ENCODE peak calls at places on chromosomes 5 and 9, in ten cellular contexts. Y is WERI-Rb-1; V is CD8-positive, alpha-beta T cell; P is tibial nerve; C is transverse colon; L is neuronal stem cell; A is colonic mucosa; H is stomach; Q is coronary artery; F is right lobe of liver. G is an unnamed sample.

GRCh38 chr9:99192786-99193465 is 28.8 kb downstream of the ALG2 start:
- DNase-seq in Y (no peak), V (no peak), P (no peak), C (no peak), L (no peak), A (no peak), H (no peak), Q (no peak), F (no peak), G (no peak)

GRCh38 chr5:17255471-17256016 is 38.1 kb downstream of the BASP1 start:
- DNase-seq in Y (no peak), V (no peak), P (no peak), C (no peak), L (no peak), A (no peak), H (no peak), Q (no peak), F (no peak), G (no peak)

GRCh38 chr5:89128097-89128496 is 245.1 kb upstream of the MEF2C start:
- DNase-seq in Y (peak), V (no peak), P (no peak), C (no peak), L (no peak), A (no peak), H (no peak), Q (no peak), F (no peak), G (no peak)

GRCh38 chr5:168430303-168430702 is 56.0 kb upstream of the RARS1 start:
- DNase-seq in Y (no peak), V (no peak), P (no peak), C (peak), L (no peak), A (peak), H (no peak), Q (no peak), F (no peak), G (no peak)

GRCh38 chr5:181189363-181189961 is 15.5 kb downstream of the TRIM7 start:
- DNase-seq in Y (no peak), V (no peak), P (no peak), C (peak), L (no peak), A (peak), H (no peak), Q (no peak), F (no peak), G (peak)

GRCh38 chr5:15135661-15136060 is 264.1 kb upstream of the ANKH start:
- DNase-seq in Y (no peak), V (no peak), P (no peak), C (no peak), L (no peak), A (no peak), H (no peak), Q (no peak), F (no peak), G (no peak)

GRCh38 chr5:155472780-155473179 is 459.2 kb downstream of the KIF4B start:
- DNase-seq in Y (no peak), V (no peak), P (no peak), C (no peak), L (no peak), A (no peak), H (no peak), Q (no peak), F (no peak), G (no peak)

GRCh38 chr9:100580255-100580654 is 2.4 kb downstream of the CAVIN4 start:
- DNase-seq in Y (no peak), V (no peak), P (no peak), C (no peak), L (no peak), A (no peak), H (no peak), Q (no peak), F (no peak), G (no peak)

GRCh38 chr5:45695680-45696093 is 493 bp downstream of the HCN1 start:
- DNase-seq in Y (peak), V (no peak), P (no peak), C (no peak), L (no peak), A (no peak), H (no peak), Q (no peak), F (no peak), G (peak)

DNA sequence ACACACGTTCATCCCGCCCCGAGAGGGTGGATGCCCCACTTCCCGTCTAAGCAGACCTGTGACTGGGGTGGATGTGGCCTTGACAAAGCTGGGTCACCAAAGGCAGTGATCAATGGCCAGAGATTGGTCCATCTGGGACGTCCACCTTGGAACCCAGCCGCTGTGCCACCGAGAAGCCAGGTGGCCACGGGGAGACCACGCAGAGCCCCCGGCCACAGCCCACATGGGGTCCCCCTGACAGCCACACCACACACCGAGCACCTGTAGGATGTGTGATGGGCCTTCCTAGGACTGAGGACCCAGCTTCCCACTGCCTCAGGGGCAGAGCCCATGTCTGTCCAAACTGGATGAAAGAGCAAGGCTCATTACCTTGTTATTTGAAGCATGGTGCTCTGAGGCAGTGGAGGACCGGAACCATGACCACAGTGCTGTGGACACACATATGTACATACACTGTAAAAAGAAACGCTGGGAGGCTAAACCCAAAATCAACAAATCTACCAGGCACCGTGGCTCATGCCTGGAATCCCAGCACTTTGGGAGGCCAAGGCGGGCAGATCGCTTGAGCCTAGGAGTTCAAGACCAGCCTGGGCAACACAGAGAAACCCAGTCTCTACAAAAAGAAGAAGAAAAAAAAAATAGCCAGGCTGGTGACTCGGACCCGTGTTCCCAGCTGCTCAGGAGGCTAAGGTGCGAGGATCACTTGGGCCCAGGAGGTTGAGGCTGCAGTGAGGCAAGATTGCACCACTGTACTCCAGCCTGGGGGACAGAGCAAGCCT is 50.1 kb downstream of the MRPL36 start:
- DNase-seq in Y (peak), V (no peak), P (no peak), C (peak), L (no peak), A (no peak), H (no peak), Q (peak), F (no peak), G (no peak)
- H3K27ac ChIP-seq in Y (no peak), V (no peak), P (no peak), C (no peak), L (no peak), A (no peak), H (no peak), Q (no peak), F (no peak), G (no peak)

GRCh38 chr5:9047932-9048331 is 497.9 kb downstream of the SEMA5A start:
- DNase-seq in Y (no peak), V (no peak), P (no peak), C (no peak), L (no peak), A (no peak), H (no peak), Q (no peak), F (no peak), G (no peak)
- H3K27ac ChIP-seq in Y (no peak), V (no peak), P (no peak), C (no peak), L (no peak), A (no peak), H (no peak), Q (no peak), F (no peak), G (no peak)

DNA sequence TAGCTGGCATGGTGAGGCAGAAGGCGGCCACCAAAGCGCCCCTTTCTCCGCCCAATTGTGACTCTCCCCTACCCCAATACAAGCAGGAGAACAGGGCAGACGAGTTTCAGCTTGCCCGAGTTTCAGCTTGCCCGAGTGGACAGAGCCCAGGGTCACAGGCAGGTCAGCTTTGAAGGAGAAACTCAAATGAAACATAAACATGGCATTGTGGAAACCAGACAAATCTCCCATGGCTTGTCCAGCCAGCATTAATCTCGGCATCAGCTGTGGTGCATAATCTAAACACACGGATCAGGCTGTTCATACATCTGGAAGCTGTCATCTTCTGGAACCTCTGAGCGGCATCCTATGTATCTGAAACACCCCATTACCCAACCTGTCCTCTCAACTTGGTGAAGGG is 16.9 kb downstream of the PTCH1 start:
- DNase-seq in Y (peak), V (no peak), P (no peak), C (no peak), L (no peak), A (no peak), H (peak), Q (no peak), F (no peak), G (no peak)
- H3K27ac ChIP-seq in Y (no peak), V (no peak), P (no peak), C (peak), L (no peak), A (no peak), H (peak), Q (no peak), F (no peak), G (no peak)

DNA sequence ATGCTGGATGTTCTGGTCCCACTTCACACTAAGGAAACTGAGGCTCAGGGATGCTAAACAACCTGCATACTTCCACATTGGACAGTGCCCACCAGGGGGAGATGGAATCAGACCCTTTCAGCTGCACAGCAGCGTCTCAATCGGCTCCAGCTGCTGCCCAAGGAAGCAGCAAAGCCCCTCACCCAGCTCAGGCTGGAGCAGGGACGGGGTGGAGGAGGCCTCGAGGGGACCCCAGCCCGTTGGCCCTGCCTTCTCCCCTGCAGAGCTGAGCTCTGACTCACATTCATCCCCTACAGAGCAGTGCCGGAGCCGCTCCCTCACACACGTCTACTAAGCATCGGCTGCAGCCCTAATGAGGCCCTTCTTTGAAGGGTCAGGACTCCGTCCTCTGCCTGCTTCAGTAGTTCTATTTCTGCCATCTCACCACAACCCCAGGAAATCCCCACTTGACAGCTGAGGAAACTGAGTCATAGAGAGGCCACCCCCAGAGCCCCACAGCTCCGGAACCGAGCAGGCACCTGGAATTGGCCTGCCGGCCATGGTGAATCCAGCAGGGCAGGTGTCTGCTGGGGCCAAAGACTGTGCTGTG is 21.5 kb upstream of the SUSD3 start:
- DNase-seq in Y (no peak), V (no peak), P (no peak), C (no peak), L (no peak), A (no peak), H (no peak), Q (no peak), F (no peak), G (no peak)
- H3K27ac ChIP-seq in Y (no peak), V (no peak), P (no peak), C (no peak), L (no peak), A (no peak), H (no peak), Q (no peak), F (no peak), G (no peak)

GRCh38 chr5:175663191-175664184 is 5.6 kb downstream of the HRH2 start:
- DNase-seq in Y (no peak), V (no peak), P (no peak), C (no peak), L (no peak), A (no peak), H (peak), Q (no peak), F (no peak), G (peak)
- H3K27ac ChIP-seq in Y (no peak), V (no peak), P (no peak), C (no peak), L (no peak), A (no peak), H (no peak), Q (no peak), F (no peak), G (peak)

DNA sequence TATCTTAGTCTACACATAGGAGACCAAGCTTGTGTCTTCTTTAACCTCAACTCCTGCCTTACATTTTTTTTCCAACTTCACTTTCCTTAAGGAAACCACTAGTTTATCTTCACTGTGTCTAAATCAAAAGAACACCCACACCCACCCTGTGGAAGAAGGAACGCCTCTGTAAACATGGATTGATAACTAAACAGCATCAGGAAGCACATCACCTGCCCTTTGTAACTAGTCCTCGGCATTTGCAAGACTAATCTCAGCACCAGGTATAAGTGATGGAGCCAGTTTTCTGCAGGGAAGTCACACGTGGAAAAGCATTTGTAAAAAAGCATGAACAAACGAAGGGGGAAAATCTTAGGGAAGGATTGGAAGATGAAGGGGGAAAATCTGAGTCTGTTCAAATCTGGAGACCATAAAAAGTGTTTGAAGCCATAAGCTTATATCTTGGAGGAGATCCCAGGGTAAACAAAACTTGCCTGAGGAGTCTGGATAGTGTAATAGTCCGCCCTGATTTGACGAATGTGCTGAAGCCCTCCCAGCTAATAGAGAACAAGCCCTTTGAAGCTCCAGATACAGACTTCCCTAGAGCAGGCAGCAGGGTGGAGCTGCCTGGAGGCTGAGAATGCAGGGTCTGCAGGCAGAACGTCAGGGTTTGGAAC is 117.3 kb upstream of the LHFPL2 start:
- DNase-seq in Y (no peak), V (no peak), P (no peak), C (no peak), L (no peak), A (no peak), H (no peak), Q (no peak), F (no peak), G (no peak)
- H3K27ac ChIP-seq in Y (no peak), V (no peak), P (no peak), C (peak), L (no peak), A (no peak), H (no peak), Q (no peak), F (no peak), G (no peak)

DNA sequence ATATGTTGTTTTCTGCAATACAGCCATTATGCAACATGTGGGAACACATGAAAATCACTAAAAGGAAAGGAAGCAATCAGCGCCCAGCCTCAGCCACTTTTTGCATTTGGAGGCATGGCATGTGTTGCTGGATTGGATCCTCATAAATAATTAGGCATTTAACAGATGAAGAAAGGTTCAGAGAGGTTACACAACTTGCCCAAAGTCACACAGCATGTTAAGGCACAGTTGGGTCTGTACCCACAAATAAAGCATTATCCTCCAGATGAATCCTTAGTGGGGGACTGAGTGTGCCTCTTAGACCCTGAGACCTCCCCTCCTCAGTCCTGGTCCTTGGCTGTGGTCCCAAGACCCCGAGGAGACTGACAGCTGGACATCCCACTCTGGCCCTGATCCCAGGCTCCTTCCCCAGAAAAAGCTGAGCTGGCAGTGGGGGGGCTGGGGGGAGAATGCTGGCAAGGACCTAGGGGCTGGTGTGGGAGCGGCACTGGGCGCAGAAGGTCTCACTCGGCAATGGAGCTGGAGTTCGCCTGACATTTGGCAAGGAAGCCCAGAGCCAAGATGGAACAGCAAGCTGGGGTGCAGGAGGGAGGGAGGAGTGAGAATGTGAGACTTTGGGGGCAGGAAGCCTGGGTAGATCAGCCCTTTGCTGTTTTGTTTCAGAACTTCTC is 6.9 kb upstream of the AKNA start:
- DNase-seq in Y (no peak), V (no peak), P (no peak), C (no peak), L (no peak), A (no peak), H (no peak), Q (no peak), F (no peak), G (peak)
- H3K27ac ChIP-seq in Y (no peak), V (peak), P (no peak), C (peak), L (peak), A (peak), H (peak), Q (peak), F (no peak), G (peak)

GRCh38 chr5:137618476-137618875 is 117.4 kb downstream of the KLHL3 start:
- DNase-seq in Y (no peak), V (no peak), P (no peak), C (no peak), L (no peak), A (no peak), H (no peak), Q (no peak), F (no peak), G (no peak)
- H3K27ac ChIP-seq in Y (no peak), V (no peak), P (no peak), C (no peak), L (no peak), A (no peak), H (no peak), Q (no peak), F (no peak), G (no peak)

DNA sequence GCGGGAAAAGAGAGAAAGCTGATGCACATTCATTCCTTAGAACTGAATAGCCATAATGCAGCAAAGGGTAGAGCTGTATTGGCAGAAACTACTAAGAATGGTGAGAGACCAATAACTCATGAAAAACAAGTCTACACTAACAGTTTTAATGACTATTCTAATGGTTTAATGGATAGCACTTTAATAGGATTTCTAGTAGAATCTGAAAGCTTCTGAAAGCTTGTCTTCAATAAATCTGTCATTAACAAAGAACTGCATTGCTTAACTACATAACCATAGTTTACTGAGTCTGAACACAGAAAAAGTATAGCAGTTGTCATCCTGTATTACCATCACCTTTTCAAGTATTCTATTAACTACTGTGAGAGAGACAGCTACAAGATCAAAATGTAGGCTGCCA is 617.8 kb upstream of the DMAC1 start:
- DNase-seq in Y (no peak), V (no peak), P (no peak), C (no peak), L (no peak), A (no peak), H (no peak), Q (no peak), F (no peak), G (no peak)
- H3K27ac ChIP-seq in Y (no peak), V (no peak), P (no peak), C (no peak), L (no peak), A (no peak), H (no peak), Q (no peak), F (no peak), G (no peak)

G was measured in right cardiac atrium.